ENCODE peak calls at places on chromosome 14, in eight cellular contexts. B is sigmoid colon, L is GM23248, N is aorta, M is pancreas, X is colonic mucosa, S is heart right ventricle, R is RWPE1. A is an unnamed sample.

GRCh38 chr14:80304125-80304766 is 92.9 kb upstream of the DIO2 start:
- DNase-seq in B (no peak), L (peak), N (no peak), M (no peak), X (no peak), S (no peak), R (no peak), A (peak)

GRCh38 chr14:68661226-68662225 is 131.3 kb downstream of the ZFP36L1 start:
- DNase-seq in B (peak), L (no peak), N (no peak), M (no peak), X (no peak), S (no peak), R (no peak), A (no peak)

GRCh38 chr14:95507174-95507573 is 9.3 kb downstream of the SYNE3 start:
- DNase-seq in B (peak), L (peak), N (peak), M (no peak), X (peak), S (peak), R (peak), A (peak)

GRCh38 chr14:68449565-68450295 is 343.1 kb downstream of the ZFP36L1 start:
- DNase-seq in B (no peak), L (no peak), N (no peak), M (no peak), X (no peak), S (no peak), R (no peak), A (no peak)

GRCh38 chr14:75519826-75520692 is 2.2 kb upstream of the BATF start:
- DNase-seq in B (no peak), L (peak), N (no peak), M (no peak), X (no peak), S (no peak), R (no peak), A (no peak)

GRCh38 chr14:24874514-24875202 is 175.3 kb downstream of the STXBP6 start:
- DNase-seq in B (no peak), L (no peak), N (no peak), M (no peak), X (no peak), S (no peak), R (no peak), A (no peak)

GRCh38 chr14:81303258-81303935 is 82.6 kb upstream of the GTF2A1 start:
- DNase-seq in B (no peak), L (no peak), N (no peak), M (peak), X (peak), S (no peak), R (no peak), A (peak)

GRCh38 chr14:58572092-58572853 is 65.5 kb upstream of the DACT1 start:
- DNase-seq in B (no peak), L (peak), N (no peak), M (no peak), X (no peak), S (no peak), R (no peak), A (no peak)

GRCh38 chr14:103121161-103121845 is 2.0 kb upstream of the TNFAIP2 start:
- DNase-seq in B (peak), L (peak), N (peak), M (no peak), X (peak), S (peak), R (no peak), A (no peak)

DNA sequence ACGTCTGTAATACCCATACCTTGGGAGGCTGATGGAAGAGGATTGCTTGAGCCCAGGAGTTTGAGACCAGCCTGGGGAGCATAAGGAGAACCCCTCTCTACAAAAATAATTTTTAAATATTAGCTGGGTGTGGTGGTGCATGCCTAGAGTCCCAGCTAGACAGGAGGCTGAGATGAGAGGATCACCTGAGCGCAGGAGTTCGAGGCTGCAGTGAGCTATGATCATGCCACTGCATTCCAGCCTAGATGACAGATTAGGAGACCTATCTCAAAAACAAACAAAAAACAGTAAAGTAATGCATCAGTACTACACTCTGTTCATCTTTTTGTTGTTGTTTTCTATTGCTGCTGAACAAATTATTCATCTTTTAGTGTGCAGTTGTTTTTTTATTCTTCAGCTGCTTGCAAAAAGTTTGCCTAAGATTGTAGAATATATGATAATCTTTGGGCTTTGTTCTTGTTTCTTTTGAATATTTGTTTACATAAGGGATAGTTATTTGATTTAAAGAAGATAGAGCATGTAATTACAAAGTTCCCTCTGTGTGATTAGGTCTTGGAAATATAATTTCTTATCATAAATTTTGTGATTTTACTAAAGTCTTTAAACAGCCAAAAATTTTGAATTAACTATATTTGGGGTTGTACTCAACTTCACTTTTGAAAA is 8.2 kb downstream of the ARHGAP5 start:
- DNase-seq in B (no peak), L (no peak), N (no peak), M (no peak), X (no peak), S (no peak), R (no peak), A (no peak)
- H3K27ac ChIP-seq in B (no peak), L (no peak), N (no peak), M (no peak), X (no peak), S (no peak), R (no peak), A (peak)

GRCh38 chr14:61737913-61738312 is 24.3 kb upstream of the SNAPC1 start:
- DNase-seq in B (no peak), L (peak), N (no peak), M (no peak), X (no peak), S (no peak), R (no peak), A (no peak)

GRCh38 chr14:61739133-61739532 is 23.1 kb upstream of the SNAPC1 start:
- DNase-seq in B (no peak), L (no peak), N (no peak), M (no peak), X (no peak), S (no peak), R (no peak), A (no peak)

GRCh38 chr14:61742383-61742782 is 19.8 kb upstream of the SNAPC1 start:
- DNase-seq in B (no peak), L (no peak), N (no peak), M (no peak), X (no peak), S (no peak), R (no peak), A (no peak)

GRCh38 chr14:61733972-61734371 is 28.2 kb upstream of the SNAPC1 start:
- DNase-seq in B (no peak), L (peak), N (no peak), M (no peak), X (no peak), S (no peak), R (no peak), A (no peak)

GRCh38 chr14:61736751-61737150 is 25.5 kb upstream of the SNAPC1 start:
- DNase-seq in B (no peak), L (peak), N (no peak), M (no peak), X (no peak), S (no peak), R (no peak), A (no peak)
- H3K27ac ChIP-seq in B (no peak), L (peak), N (no peak), M (no peak), X (no peak), S (peak), R (no peak), A (no peak)

GRCh38 chr14:54713364-54713763 is 146.4 kb downstream of the SAMD4A start:
- DNase-seq in B (no peak), L (peak), N (no peak), M (no peak), X (no peak), S (no peak), R (no peak), A (no peak)
- H3K27ac ChIP-seq in B (peak), L (peak), N (peak), M (no peak), X (no peak), S (peak), R (no peak), A (no peak)

DNA sequence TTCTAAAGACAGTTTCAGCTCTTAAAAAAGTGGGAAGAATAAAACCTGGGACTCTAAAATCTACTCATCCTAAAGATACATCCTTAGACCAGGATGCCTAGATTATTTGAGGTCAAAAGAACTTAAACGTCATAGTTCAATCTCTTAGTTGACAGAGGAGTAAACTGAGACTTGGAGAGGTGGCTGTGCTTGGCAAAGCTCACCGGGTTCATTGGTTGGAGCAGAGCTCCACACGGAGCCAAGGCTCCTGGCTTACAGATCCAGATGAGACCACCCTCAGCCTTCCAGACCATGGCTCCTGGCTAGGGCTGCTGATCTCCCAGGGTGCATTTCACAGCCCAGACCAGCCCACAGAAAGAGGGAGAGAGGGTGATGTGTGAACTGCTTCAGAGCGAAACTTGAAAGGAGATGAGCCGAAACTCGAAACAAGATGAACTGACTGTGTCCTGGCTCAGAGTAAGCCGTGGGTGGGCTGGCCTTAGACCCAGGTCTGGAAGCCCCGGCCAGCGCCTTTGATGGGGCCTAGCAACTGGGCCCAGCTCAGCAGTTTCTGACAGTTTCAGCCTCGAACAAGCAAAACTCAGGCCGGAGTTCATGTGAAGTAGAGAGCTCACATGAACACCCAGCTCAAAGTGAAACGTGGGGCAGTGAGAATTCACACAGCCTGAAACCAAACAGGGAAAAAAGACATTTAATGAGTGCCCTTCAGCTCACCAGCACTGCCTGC is 1044.8 kb downstream of the BCL11B start:
- DNase-seq in B (no peak), L (no peak), N (no peak), M (no peak), X (no peak), S (no peak), R (no peak), A (no peak)
- H3K27ac ChIP-seq in B (no peak), L (no peak), N (no peak), M (no peak), X (no peak), S (no peak), R (no peak), A (no peak)

GRCh38 chr14:83047436-83047835 is 1513.8 kb upstream of the SEL1L start:
- DNase-seq in B (no peak), L (no peak), N (no peak), M (no peak), X (no peak), S (no peak), R (no peak), A (no peak)
- H3K27ac ChIP-seq in B (no peak), L (no peak), N (no peak), M (no peak), X (no peak), S (no peak), R (no peak), A (no peak)

GRCh38 chr14:22897357-22897756 is 14.3 kb downstream of the REM2 start:
- DNase-seq in B (no peak), L (no peak), N (no peak), M (no peak), X (no peak), S (no peak), R (no peak), A (no peak)

GRCh38 chr14:22901799-22902198 is 17.1 kb downstream of the RBM23 start:
- DNase-seq in B (no peak), L (no peak), N (no peak), M (no peak), X (no peak), S (no peak), R (no peak), A (no peak)

GRCh38 chr14:22898302-22898894 is 15.4 kb downstream of the REM2 start:
- DNase-seq in B (no peak), L (peak), N (no peak), M (no peak), X (no peak), S (no peak), R (peak), A (no peak)

GRCh38 chr14:22903742-22904087 is 15.2 kb downstream of the RBM23 start:
- DNase-seq in B (no peak), L (no peak), N (no peak), M (no peak), X (no peak), S (no peak), R (no peak), A (no peak)

DNA sequence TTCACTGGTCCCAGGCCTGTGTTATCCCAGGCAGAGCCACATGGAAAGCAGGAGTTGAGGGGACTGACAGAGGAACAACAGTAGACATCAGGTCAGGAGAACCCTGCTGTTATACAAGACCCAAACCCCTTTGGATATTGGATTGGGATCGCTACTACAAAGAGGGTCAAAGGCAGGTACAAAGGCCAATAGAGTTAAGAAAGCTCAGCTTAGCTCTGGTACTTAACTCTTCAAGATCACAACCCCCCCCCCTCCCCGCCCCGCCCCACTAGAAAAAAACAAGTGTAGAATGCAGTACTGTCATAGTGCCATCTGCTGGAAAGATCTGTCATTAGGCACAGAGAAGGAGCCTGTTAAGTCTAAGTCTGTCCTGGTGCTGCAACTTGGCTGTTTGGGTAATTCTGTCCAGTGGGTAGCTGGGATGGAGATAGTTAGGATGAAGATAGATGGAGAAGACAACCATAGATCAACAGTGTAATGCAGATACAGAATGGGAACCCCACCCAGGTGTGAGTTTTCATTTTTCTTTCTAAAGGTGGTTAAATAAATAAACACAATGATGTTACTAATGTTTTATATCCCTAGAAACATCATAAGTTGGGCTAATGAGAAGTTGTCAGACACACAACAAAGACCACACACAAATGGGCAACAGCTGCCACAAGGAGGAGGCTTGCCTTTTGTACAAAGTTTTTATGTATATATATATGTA is 17.2 kb downstream of the REM2 start:
- DNase-seq in B (no peak), L (peak), N (no peak), M (no peak), X (peak), S (no peak), R (peak), A (no peak)
- H3K27ac ChIP-seq in B (peak), L (no peak), N (no peak), M (no peak), X (peak), S (no peak), R (no peak), A (no peak)

GRCh38 chr14:89443002-89443660 is 26.1 kb upstream of the FOXN3 start:
- DNase-seq in B (no peak), L (peak), N (no peak), M (no peak), X (no peak), S (no peak), R (no peak), A (no peak)

GRCh38 chr14:89444044-89444443 is 27.0 kb upstream of the FOXN3 start:
- DNase-seq in B (peak), L (no peak), N (no peak), M (no peak), X (no peak), S (no peak), R (no peak), A (no peak)

GRCh38 chr14:89440997-89441909 is 24.2 kb upstream of the FOXN3 start:
- DNase-seq in B (peak), L (no peak), N (no peak), M (peak), X (no peak), S (no peak), R (no peak), A (no peak)

GRCh38 chr14:89444536-89445125 is 27.6 kb upstream of the FOXN3 start:
- DNase-seq in B (peak), L (no peak), N (no peak), M (peak), X (no peak), S (no peak), R (no peak), A (no peak)

GRCh38 chr14:89442280-89442679 is 25.2 kb upstream of the FOXN3 start:
- DNase-seq in B (peak), L (no peak), N (no peak), M (peak), X (no peak), S (no peak), R (no peak), A (no peak)
- H3K27ac ChIP-seq in B (no peak), L (no peak), N (no peak), M (no peak), X (no peak), S (no peak), R (no peak), A (peak)

A was measured in epithelial cell of prostate.